ENCODE peak calls at places on chromosomes 12 and 14, in nine cellular contexts. One of them, this sample, is unnamed.

GRCh38 chr12:51792417-51792816 is 56.1 kb downstream of the FIGNL2 start:
- DNase-seq in epithelial cell of prostate: no peak
- DNase-seq in HT1080: no peak
- DNase-seq in PC-9: no peak
- DNase-seq in HCT116: no peak
- DNase-seq in effector memory CD8-positive, alpha-beta T cell: no peak
- DNase-seq in endothelial cell: no peak
- DNase-seq in stimulated activated CD4-positive, alpha-beta T cell treated with anti-CD3 and anti-CD28 coated beads, TNF-alpha, amount 100 ng/mL, for 4 hours: no peak
- DNase-seq in BE2C: no peak
- DNase-seq in this sample: no peak

GRCh38 chr14:38989917-38990546 is 113.0 kb downstream of the SEC23A start:
- DNase-seq in BE2C: no peak
- DNase-seq in HCT116: no peak
- DNase-seq in PC-9: no peak
- DNase-seq in endothelial cell: no peak
- DNase-seq in stimulated activated CD4-positive, alpha-beta T cell treated with anti-CD3 and anti-CD28 coated beads, TNF-alpha, amount 100 ng/mL, for 4 hours: no peak
- DNase-seq in epithelial cell of prostate: no peak
- DNase-seq in effector memory CD8-positive, alpha-beta T cell: no peak
- DNase-seq in HT1080: peak
- DNase-seq in this sample: no peak

GRCh38 chr12:13713746-13714400 is 267.5 kb downstream of the GRIN2B start:
- DNase-seq in HT1080: no peak
- DNase-seq in effector memory CD8-positive, alpha-beta T cell: no peak
- DNase-seq in HCT116: no peak
- DNase-seq in PC-9: no peak
- DNase-seq in BE2C: no peak
- DNase-seq in endothelial cell: no peak
- DNase-seq in epithelial cell of prostate: no peak
- DNase-seq in stimulated activated CD4-positive, alpha-beta T cell treated with anti-CD3 and anti-CD28 coated beads, TNF-alpha, amount 100 ng/mL, for 4 hours: no peak
- DNase-seq in this sample: no peak

GRCh38 chr12:20495997-20496396 is 127.7 kb downstream of the PDE3A start:
- DNase-seq in epithelial cell of prostate: no peak
- DNase-seq in stimulated activated CD4-positive, alpha-beta T cell treated with anti-CD3 and anti-CD28 coated beads, TNF-alpha, amount 100 ng/mL, for 4 hours: no peak
- DNase-seq in PC-9: no peak
- DNase-seq in HT1080: no peak
- DNase-seq in effector memory CD8-positive, alpha-beta T cell: no peak
- DNase-seq in BE2C: no peak
- DNase-seq in HCT116: no peak
- DNase-seq in endothelial cell: no peak
- DNase-seq in this sample: no peak

GRCh38 chr14:76098047-76098446 is 53.7 kb upstream of the GPATCH2L start:
- DNase-seq in HT1080: no peak
- DNase-seq in endothelial cell: no peak
- DNase-seq in epithelial cell of prostate: no peak
- DNase-seq in effector memory CD8-positive, alpha-beta T cell: no peak
- DNase-seq in PC-9: no peak
- DNase-seq in stimulated activated CD4-positive, alpha-beta T cell treated with anti-CD3 and anti-CD28 coated beads, TNF-alpha, amount 100 ng/mL, for 4 hours: no peak
- DNase-seq in BE2C: peak
- DNase-seq in HCT116: no peak
- DNase-seq in this sample: no peak

GRCh38 chr14:23577710-23578392 is 739 bp downstream of the JPH4 start:
- DNase-seq in stimulated activated CD4-positive, alpha-beta T cell treated with anti-CD3 and anti-CD28 coated beads, TNF-alpha, amount 100 ng/mL, for 4 hours: no peak
- DNase-seq in endothelial cell: no peak
- DNase-seq in BE2C: no peak
- DNase-seq in HCT116: no peak
- DNase-seq in PC-9: no peak
- DNase-seq in HT1080: peak
- DNase-seq in epithelial cell of prostate: no peak
- DNase-seq in effector memory CD8-positive, alpha-beta T cell: no peak
- DNase-seq in this sample: no peak

GRCh38 chr14:76191297-76191696 is 39.6 kb downstream of the GPATCH2L start:
- DNase-seq in stimulated activated CD4-positive, alpha-beta T cell treated with anti-CD3 and anti-CD28 coated beads, TNF-alpha, amount 100 ng/mL, for 4 hours: no peak
- DNase-seq in endothelial cell: no peak
- DNase-seq in effector memory CD8-positive, alpha-beta T cell: no peak
- DNase-seq in HT1080: no peak
- DNase-seq in PC-9: no peak
- DNase-seq in epithelial cell of prostate: no peak
- DNase-seq in HCT116: no peak
- DNase-seq in BE2C: no peak
- DNase-seq in this sample: no peak

GRCh38 chr12:3213171-3213570 is 136.0 kb downstream of the TSPAN9 start:
- DNase-seq in HCT116: no peak
- DNase-seq in HT1080: no peak
- DNase-seq in stimulated activated CD4-positive, alpha-beta T cell treated with anti-CD3 and anti-CD28 coated beads, TNF-alpha, amount 100 ng/mL, for 4 hours: no peak
- DNase-seq in effector memory CD8-positive, alpha-beta T cell: no peak
- DNase-seq in epithelial cell of prostate: no peak
- DNase-seq in endothelial cell: no peak
- DNase-seq in BE2C: no peak
- DNase-seq in PC-9: no peak
- DNase-seq in this sample: no peak

GRCh38 chr14:53304726-53305381 is 151.7 kb upstream of the DDHD1 start:
- DNase-seq in endothelial cell: no peak
- DNase-seq in BE2C: no peak
- DNase-seq in effector memory CD8-positive, alpha-beta T cell: no peak
- DNase-seq in HT1080: no peak
- DNase-seq in HCT116: no peak
- DNase-seq in epithelial cell of prostate: no peak
- DNase-seq in stimulated activated CD4-positive, alpha-beta T cell treated with anti-CD3 and anti-CD28 coated beads, TNF-alpha, amount 100 ng/mL, for 4 hours: no peak
- DNase-seq in PC-9: no peak
- DNase-seq in this sample: no peak